ENCODE peak calls at places on chromosome 14, in ten cellular contexts. O is Peyer's patch, S is adrenal gland, A is H1, P is uterus, U is lower leg skin, G is body of pancreas, X is heart left ventricle, I is tibial nerve, V is stomach. F is an unnamed sample.

GRCh38 chr14:26866741-26867140 is 268.9 kb upstream of the NOVA1 start:
- DNase-seq in O (no peak), S (no peak), A (no peak), P (no peak), U (no peak), G (no peak), X (no peak), I (no peak), V (no peak), F (no peak)

GRCh38 chr14:53545217-53545616 is 392.1 kb upstream of the DDHD1 start:
- DNase-seq in O (no peak), S (no peak), A (no peak), P (no peak), U (no peak), G (no peak), X (no peak), I (no peak), V (no peak), F (no peak)

GRCh38 chr14:85416771-85417170 is 113.2 kb upstream of the FLRT2 start:
- DNase-seq in O (no peak), S (no peak), A (no peak), P (no peak), U (no peak), G (no peak), X (no peak), I (no peak), V (no peak), F (no peak)

GRCh38 chr14:71539660-71540285 is 392.5 kb upstream of the RGS6 start:
- DNase-seq in O (no peak), S (no peak), A (no peak), P (no peak), U (no peak), G (no peak), X (peak), I (no peak), V (no peak), F (no peak)

GRCh38 chr14:103909531-103910261 is 18.6 kb upstream of the TDRD9 start:
- DNase-seq in O (no peak), S (no peak), A (no peak), P (no peak), U (no peak), G (no peak), X (no peak), I (no peak), V (no peak), F (no peak)

GRCh38 chr14:24149302-24149969 is 2.1 kb downstream of the RNF31 start:
- DNase-seq in O (no peak), S (no peak), A (no peak), P (no peak), U (no peak), G (no peak), X (no peak), I (no peak), V (no peak), F (no peak)

GRCh38 chr14:45135181-45135580 is 549 bp upstream of the FANCM start:
- DNase-seq in O (no peak), S (no peak), A (no peak), P (no peak), U (no peak), G (no peak), X (no peak), I (no peak), V (no peak), F (no peak)

GRCh38 chr14:99815696-99816095 is 22.5 kb downstream of the EML1 start:
- DNase-seq in O (no peak), S (no peak), A (no peak), P (no peak), U (no peak), G (no peak), X (no peak), I (no peak), V (no peak), F (no peak)

GRCh38 chr14:101898416-101898815 is 66.0 kb upstream of the DYNC1H1 start:
- DNase-seq in O (no peak), S (no peak), A (no peak), P (no peak), U (no peak), G (no peak), X (no peak), I (no peak), V (no peak), F (no peak)

GRCh38 chr14:56318393-56319115 is 200.3 kb downstream of the PELI2 start:
- DNase-seq in O (no peak), S (no peak), A (no peak), P (no peak), U (peak), G (no peak), X (no peak), I (no peak), V (no peak), F (no peak)

GRCh38 chr14:61430066-61430757 is 108.8 kb downstream of the PRKCH start:
- DNase-seq in O (no peak), S (no peak), A (no peak), P (no peak), U (no peak), G (no peak), X (no peak), I (no peak), V (no peak), F (no peak)

GRCh38 chr14:61561144-61561543 is 134.2 kb upstream of the HIF1A start:
- DNase-seq in O (no peak), S (no peak), A (no peak), P (no peak), U (no peak), G (no peak), X (no peak), I (no peak), V (no peak), F (no peak)

GRCh38 chr14:92952497-92953298 is 29.7 kb downstream of the CHGA start:
- DNase-seq in O (no peak), S (no peak), A (no peak), P (no peak), U (no peak), G (no peak), X (peak), I (no peak), V (no peak), F (no peak)

GRCh38 chr14:103652806-103653205 is 23.8 kb downstream of the KLC1 start:
- DNase-seq in O (no peak), S (no peak), A (no peak), P (no peak), U (no peak), G (no peak), X (no peak), I (no peak), V (no peak), F (no peak)

GRCh38 chr14:59349154-59349772 is 115.9 kb downstream of the GPR135 start:
- DNase-seq in O (no peak), S (no peak), A (no peak), P (no peak), U (no peak), G (no peak), X (no peak), I (no peak), V (no peak), F (no peak)

GRCh38 chr14:103518416-103519042 is 4.1 kb downstream of the CKB start:
- DNase-seq in O (peak), S (peak), A (no peak), P (peak), U (peak), G (peak), X (peak), I (peak), V (peak), F (peak)

GRCh38 chr14:34338056-34338455 is 124.0 kb downstream of the SPTSSA start:
- DNase-seq in O (no peak), S (no peak), A (no peak), P (no peak), U (no peak), G (no peak), X (no peak), I (no peak), V (no peak), F (no peak)

GRCh38 chr14:77181603-77182437 is at the start of gene TMEM63C:
- DNase-seq in O (peak), S (peak), A (peak), P (no peak), U (no peak), G (peak), X (no peak), I (no peak), V (peak), F (peak)
- TF ChIP-seq POLR2A in O (peak), S (peak), A (no peak), P (no peak), U (no peak), G (no peak), X (no peak), I (no peak), V (no peak), F (peak)

GRCh38 chr14:32076278-32077080 is 625 bp upstream of the ARHGAP5 start:
- DNase-seq in O (peak), S (peak), A (peak), P (peak), U (peak), G (peak), X (peak), I (peak), V (peak), F (peak)
- TF ChIP-seq POLR2A in O (peak), S (peak), A (peak), P (peak), U (peak), G (peak), X (no peak), I (peak), V (peak), F (peak)

GRCh38 chr14:54852215-54852614 is 50.4 kb downstream of the GCH1 start:
- DNase-seq in O (no peak), S (no peak), A (no peak), P (no peak), U (no peak), G (no peak), X (no peak), I (no peak), V (no peak), F (no peak)

GRCh38 chr14:54856152-54856551 is 46.5 kb downstream of the GCH1 start:
- DNase-seq in O (no peak), S (no peak), A (no peak), P (no peak), U (no peak), G (peak), X (no peak), I (no peak), V (no peak), F (no peak)

GRCh38 chr14:54857830-54858269 is 44.8 kb downstream of the GCH1 start:
- DNase-seq in O (no peak), S (no peak), A (no peak), P (no peak), U (no peak), G (no peak), X (no peak), I (no peak), V (no peak), F (no peak)

GRCh38 chr14:54848910-54849309 is 53.7 kb downstream of the GCH1 start:
- DNase-seq in O (no peak), S (no peak), A (no peak), P (no peak), U (no peak), G (no peak), X (no peak), I (no peak), V (no peak), F (no peak)

GRCh38 chr14:54854181-54854580 is 48.4 kb downstream of the GCH1 start:
- DNase-seq in O (no peak), S (no peak), A (peak), P (no peak), U (no peak), G (no peak), X (no peak), I (no peak), V (no peak), F (no peak)
- TF ChIP-seq POLR2A in O (no peak), S (no peak), A (no peak), P (no peak), U (no peak), G (no peak), X (no peak), I (no peak), V (no peak), F (no peak)

GRCh38 chr14:72898448-72898847 is 4.5 kb upstream of the DPF3 start:
- DNase-seq in O (no peak), S (no peak), A (no peak), P (no peak), U (no peak), G (no peak), X (no peak), I (no peak), V (no peak), F (no peak)
- TF ChIP-seq POLR2A in O (no peak), S (no peak), A (no peak), P (no peak), U (no peak), G (no peak), X (no peak), I (no peak), V (no peak), F (no peak)

GRCh38 chr14:20386276-20386855 is 26.9 kb downstream of the TEP1 start:
- DNase-seq in O (no peak), S (no peak), A (no peak), P (no peak), U (peak), G (no peak), X (no peak), I (no peak), V (no peak), F (no peak)
- TF ChIP-seq POLR2A in O (no peak), S (no peak), A (no peak), P (no peak), U (no peak), G (no peak), X (no peak), I (no peak), V (no peak), F (no peak)

DNA sequence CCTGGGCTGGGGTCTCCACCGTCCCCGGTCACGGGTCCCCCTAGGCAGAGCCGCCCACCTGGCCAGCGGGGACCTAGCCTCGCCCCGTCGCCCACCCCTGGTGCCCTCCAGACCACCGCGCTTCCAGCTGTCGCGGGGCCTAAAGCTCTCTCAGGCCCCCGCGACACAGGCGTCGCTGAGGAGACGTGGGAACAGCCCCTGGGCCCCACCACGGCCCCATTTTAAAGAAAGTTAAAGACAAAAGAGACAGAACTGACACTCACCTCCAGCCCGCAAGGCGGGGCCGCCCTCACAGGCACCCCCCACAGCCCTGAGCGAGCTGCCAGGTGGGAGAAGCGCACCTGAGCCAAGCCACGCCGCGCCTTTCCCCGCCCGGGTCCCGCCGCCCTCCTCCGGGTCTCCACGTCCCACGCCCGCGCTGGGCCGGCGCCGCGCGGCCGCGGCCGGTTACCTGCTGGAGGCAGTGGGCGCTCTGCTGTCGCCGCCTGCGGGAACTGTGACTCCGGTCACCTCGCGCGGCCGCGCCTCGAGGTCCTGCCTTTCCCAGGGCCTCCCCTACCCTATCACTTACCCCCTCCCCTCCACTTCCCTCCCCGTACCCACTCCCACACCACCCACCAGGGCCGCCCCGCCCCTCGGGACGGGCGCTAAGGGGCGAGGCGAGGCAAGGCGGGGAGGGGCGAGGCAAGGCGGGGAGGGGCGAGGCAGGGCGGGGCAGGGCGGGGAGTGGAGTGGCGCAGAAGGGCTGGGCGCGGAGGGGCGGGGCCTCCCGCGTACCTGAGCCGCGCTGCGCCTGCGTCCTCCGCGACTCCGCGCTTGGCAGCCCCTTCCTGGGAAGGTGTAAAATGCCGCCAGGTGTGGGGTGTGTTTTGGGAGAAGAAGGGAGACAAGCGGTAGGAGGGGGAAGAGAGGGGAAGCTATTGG is 31.2 kb downstream of the TC2N start:
- DNase-seq in O (peak), S (peak), A (peak), P (peak), U (peak), G (peak), X (peak), I (peak), V (peak), F (peak)
- TF ChIP-seq POLR2A in O (peak), S (no peak), A (no peak), P (peak), U (no peak), G (peak), X (no peak), I (no peak), V (peak), F (peak)

GRCh38 chr14:22699801-22700564 is 55.8 kb upstream of the OR6J1 start:
- DNase-seq in O (no peak), S (no peak), A (no peak), P (no peak), U (no peak), G (no peak), X (no peak), I (no peak), V (no peak), F (no peak)
- TF ChIP-seq POLR2A in O (no peak), S (no peak), A (no peak), P (no peak), U (no peak), G (no peak), X (no peak), I (no peak), V (no peak), F (no peak)

GRCh38 chr14:105299654-105300541 is 903 bp downstream of the BRF1 start:
- DNase-seq in O (no peak), S (peak), A (no peak), P (peak), U (peak), G (no peak), X (peak), I (no peak), V (no peak), F (peak)

GRCh38 chr14:105290598-105291356 is 10.0 kb downstream of the BRF1 start:
- DNase-seq in O (no peak), S (no peak), A (no peak), P (no peak), U (no peak), G (no peak), X (no peak), I (no peak), V (no peak), F (no peak)

GRCh38 chr14:105292810-105293711 is 7.7 kb downstream of the BRF1 start:
- DNase-seq in O (no peak), S (no peak), A (no peak), P (no peak), U (no peak), G (no peak), X (no peak), I (no peak), V (no peak), F (no peak)

DNA sequence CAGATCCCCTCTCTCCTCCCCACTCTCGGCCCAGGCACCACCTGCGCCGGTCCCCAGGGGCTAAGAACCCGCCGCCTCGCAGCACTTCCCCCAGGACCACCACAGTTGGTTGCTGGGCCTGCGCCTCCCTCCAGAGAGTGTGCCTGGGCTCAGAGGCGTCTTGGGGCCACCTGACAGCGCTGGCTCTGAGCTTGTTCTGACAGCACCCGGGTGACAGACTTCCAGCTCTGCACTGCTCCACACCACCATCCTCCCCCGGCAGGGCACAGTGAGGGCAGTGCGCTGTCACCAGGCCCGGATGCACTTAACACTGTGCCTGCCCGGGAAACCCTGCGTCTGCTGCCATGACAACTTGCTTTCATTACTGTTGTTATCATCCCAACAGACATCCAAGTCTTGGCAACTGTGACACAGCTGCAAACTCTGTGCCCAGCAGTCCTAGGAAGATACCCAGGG is 6.6 kb downstream of the BRF1 start:
- DNase-seq in O (peak), S (peak), A (no peak), P (no peak), U (no peak), G (peak), X (peak), I (no peak), V (no peak), F (no peak)
- TF ChIP-seq POLR2A in O (no peak), S (peak), A (no peak), P (no peak), U (no peak), G (no peak), X (no peak), I (no peak), V (no peak), F (no peak)

DNA sequence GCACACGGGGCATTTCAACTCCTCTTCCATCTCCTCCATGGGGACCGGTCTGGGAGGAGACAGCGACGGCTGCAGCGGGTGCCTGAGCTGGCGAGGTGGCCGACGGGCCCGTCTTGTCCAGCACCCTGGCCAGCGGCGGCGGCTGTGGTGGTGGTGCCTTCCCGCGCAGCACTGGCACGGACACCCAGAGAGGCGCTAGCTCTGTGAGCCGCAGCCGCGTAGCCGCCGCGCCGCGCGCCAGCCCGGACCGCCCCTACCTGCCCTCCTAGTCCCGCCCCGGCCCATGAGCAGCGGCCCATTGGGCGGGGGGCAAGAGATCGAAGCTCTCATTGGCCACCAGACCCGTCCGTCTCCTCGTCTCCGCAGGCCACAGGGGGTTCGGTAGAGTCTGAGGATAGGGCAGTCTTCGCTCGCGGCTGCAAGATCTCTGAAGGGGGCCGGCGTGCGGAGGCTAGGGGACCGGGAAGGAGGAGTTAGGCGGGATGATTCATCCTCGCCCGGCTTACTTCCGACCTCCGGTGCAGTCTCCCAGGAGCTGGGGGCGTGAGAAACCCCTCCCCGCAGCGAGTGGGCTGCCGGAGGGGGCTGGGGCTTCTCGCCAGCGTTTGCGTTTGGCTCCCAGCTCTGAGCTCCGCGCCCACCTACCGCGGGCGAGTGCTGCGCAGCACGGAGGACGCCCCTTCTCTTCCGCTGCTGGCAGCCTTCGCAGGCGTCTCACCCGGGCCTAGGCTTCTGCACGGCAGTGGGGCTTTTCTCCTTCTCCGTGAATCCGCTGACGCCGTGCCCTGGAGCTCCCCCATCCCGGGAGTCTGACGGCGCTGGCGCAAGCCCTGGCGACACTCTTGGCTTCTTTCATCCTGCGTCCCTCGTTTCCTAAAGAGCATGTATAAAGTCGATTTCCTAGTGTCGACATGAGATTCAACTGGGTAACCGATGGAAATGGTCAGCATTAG is at the start of gene TRIM9:
- DNase-seq in O (peak), S (peak), A (peak), P (peak), U (peak), G (peak), X (peak), I (peak), V (peak), F (peak)
- TF ChIP-seq POLR2A in O (no peak), S (peak), A (peak), P (peak), U (no peak), G (peak), X (no peak), I (peak), V (no peak), F (peak)